ENCODE peak calls at places on chromosomes 12 and 14, in five cellular contexts. A is left ventricle myocardium inferior; J is Panc1; E is CD8-positive, alpha-beta T cell; S is tibial nerve. I is an unnamed sample.

GRCh38 chr12:121801601-121802484 is 2.0 kb upstream of the SETD1B start:
- DNase-seq in A (no peak), E (peak; percentile 33), J (no peak), S (peak; percentile 18), I (no peak)

GRCh38 chr14:32372154-32372553 is 43.1 kb downstream of the AKAP6 start:
- DNase-seq in E (no peak), S (no peak), J (no peak), A (no peak), I (no peak)

GRCh38 chr14:30691751-30692398 is 69.8 kb downstream of the SCFD1 start:
- DNase-seq in S (no peak), A (no peak), E (no peak), J (no peak), I (no peak)

GRCh38 chr12:94098466-94098865 is 49.9 kb upstream of the PLXNC1 start:
- DNase-seq in E (no peak), J (no peak), A (no peak), S (no peak), I (no peak)

GRCh38 chr12:22858849-22859569 is 234.0 kb downstream of the ETNK1 start:
- DNase-seq in E (no peak), S (no peak), J (no peak), A (no peak), I (no peak)

GRCh38 chr14:24436355-24437019 is 6.1 kb downstream of the SDR39U1 start:
- DNase-seq in S (peak; percentile 44), J (no peak), E (no peak), A (no peak), I (no peak)

GRCh38 chr12:42130670-42131402 is 13.8 kb downstream of the GXYLT1 start:
- DNase-seq in J (no peak), S (no peak), A (no peak), E (no peak), I (peak; percentile 70)

GRCh38 chr14:24605435-24606190 is 3.9 kb downstream of the GZMH start:
- DNase-seq in J (peak; percentile 20), A (no peak), E (peak; percentile 42), S (peak; percentile 14), I (no peak)

GRCh38 chr14:45968037-45968436 is 683.5 kb downstream of the RPL10L start:
- DNase-seq in S (no peak), J (no peak), A (no peak), E (no peak), I (no peak)

GRCh38 chr12:64682572-64683277 is 72.4 kb downstream of the RASSF3 start:
- DNase-seq in J (no peak), S (no peak), E (no peak), A (peak; percentile 50), I (peak; percentile 82)

GRCh38 chr12:59736786-59737185 is 141.0 kb downstream of the SLC16A7 start:
- DNase-seq in J (no peak), E (no peak), S (no peak), A (no peak), I (no peak)

GRCh38 chr12:53561590-53561953 is 54.3 kb upstream of the NPFF start:
- DNase-seq in J (peak; percentile 85), A (no peak), E (no peak), S (no peak), I (no peak)

GRCh38 chr12:85642810-85643209 is 193.4 kb downstream of the RASSF9 start:
- DNase-seq in A (no peak), J (no peak), S (no peak), E (no peak), I (no peak)

GRCh38 chr14:51386983-51387730 is 147.1 kb downstream of the TMX1 start:
- DNase-seq in A (no peak), S (no peak), J (no peak), E (no peak), I (no peak)

GRCh38 chr12:3261782-3262359 is 184.7 kb downstream of the TSPAN9 start:
- DNase-seq in A (no peak), E (no peak), S (peak; percentile 48), J (no peak), I (no peak)

GRCh38 chr14:67285876-67286452 is 44.7 kb downstream of the PALS1 start:
- DNase-seq in A (no peak), J (no peak), E (no peak), S (no peak), I (no peak)

GRCh38 chr14:39322807-39323206 is 89.1 kb downstream of the MIA2 start:
- DNase-seq in J (no peak), A (no peak), E (no peak), S (no peak), I (no peak)

GRCh38 chr14:23579739-23580138 is 1.1 kb upstream of the JPH4 start:
- DNase-seq in S (no peak), J (no peak), E (no peak), A (no peak), I (no peak)

GRCh38 chr12:89551747-89552146 is 25.9 kb upstream of the POC1B start:
- DNase-seq in A (no peak), J (no peak), E (no peak), S (no peak), I (no peak)

GRCh38 chr14:79278286-79278797 is 933.0 kb downstream of the DIO2 start:
- DNase-seq in S (no peak), A (no peak), J (no peak), E (no peak), I (no peak)

GRCh38 chr12:56255671-56256070 is 2.5 kb downstream of the ANKRD52 start:
- DNase-seq in A (no peak), E (no peak), J (no peak), S (no peak), I (no peak)

GRCh38 chr12:9872743-9873142 is 3.6 kb upstream of the CLEC2B start:
- DNase-seq in S (no peak), J (no peak), A (no peak), E (no peak), I (no peak)

GRCh38 chr12:48185181-48185919 is 1.9 kb downstream of the CCDC184 start:
- DNase-seq in J (no peak), A (no peak), E (no peak), S (no peak), I (no peak)

GRCh38 chr12:27696864-27697564 is 767 bp downstream of the REP15 start:
- DNase-seq in A (no peak), E (no peak), S (no peak), J (no peak), I (no peak)

GRCh38 chr12:95859344-95859816 is 628 bp downstream of the SNRPF start:
- DNase-seq in E (no peak), A (no peak), S (no peak), J (no peak), I (no peak)

GRCh38 chr12:95858451-95859343 is at the start of gene SNRPF:
- DNase-seq in J (peak; percentile 93), E (peak; percentile 88), A (peak; percentile 92), S (peak; percentile 98), I (peak; percentile 99)

GRCh38 chr12:95859947-95860850 is 1.4 kb downstream of the SNRPF start:
- DNase-seq in A (no peak), J (no peak), S (no peak), E (no peak), I (no peak)

GRCh38 chr12:95857151-95857550 is 1.6 kb upstream of the SNRPF start:
- DNase-seq in J (no peak), E (no peak), S (no peak), A (no peak), I (no peak)

GRCh38 chr12:95857799-95858198 is 953 bp upstream of the SNRPF start:
- DNase-seq in J (no peak), E (no peak), S (no peak), A (no peak), I (no peak)
- TF ChIP-seq CTCF in J (no peak), E (no peak), S (no peak), A (no peak), I (no peak)

GRCh38 chr12:132065203-132065602 is 78.9 kb downstream of the DDX51 start:
- DNase-seq in E (no peak), S (no peak), A (no peak), J (no peak), I (no peak)
- H3K4me1 ChIP-seq in E (peaks cover 19% of the 10 kb centered on the region), S (no peaks in the 10 kb centered on the region), A (no peaks in the 10 kb centered on the region), J (no peaks in the 10 kb centered on the region), I (no peaks in the 10 kb centered on the region)

GRCh38 chr14:69991422-69991821 is 112.2 kb downstream of the SMOC1 start:
- DNase-seq in A (no peak), E (no peak), J (no peak), S (no peak), I (no peak)
- H3K27me3 ChIP-seq in A (peaks cover 75% of the 10 kb centered on the region), E (no peaks in the 10 kb centered on the region), J (peaks cover 6% of the 10 kb centered on the region), S (no peaks in the 10 kb centered on the region), I (no peaks in the 10 kb centered on the region)

DNA sequence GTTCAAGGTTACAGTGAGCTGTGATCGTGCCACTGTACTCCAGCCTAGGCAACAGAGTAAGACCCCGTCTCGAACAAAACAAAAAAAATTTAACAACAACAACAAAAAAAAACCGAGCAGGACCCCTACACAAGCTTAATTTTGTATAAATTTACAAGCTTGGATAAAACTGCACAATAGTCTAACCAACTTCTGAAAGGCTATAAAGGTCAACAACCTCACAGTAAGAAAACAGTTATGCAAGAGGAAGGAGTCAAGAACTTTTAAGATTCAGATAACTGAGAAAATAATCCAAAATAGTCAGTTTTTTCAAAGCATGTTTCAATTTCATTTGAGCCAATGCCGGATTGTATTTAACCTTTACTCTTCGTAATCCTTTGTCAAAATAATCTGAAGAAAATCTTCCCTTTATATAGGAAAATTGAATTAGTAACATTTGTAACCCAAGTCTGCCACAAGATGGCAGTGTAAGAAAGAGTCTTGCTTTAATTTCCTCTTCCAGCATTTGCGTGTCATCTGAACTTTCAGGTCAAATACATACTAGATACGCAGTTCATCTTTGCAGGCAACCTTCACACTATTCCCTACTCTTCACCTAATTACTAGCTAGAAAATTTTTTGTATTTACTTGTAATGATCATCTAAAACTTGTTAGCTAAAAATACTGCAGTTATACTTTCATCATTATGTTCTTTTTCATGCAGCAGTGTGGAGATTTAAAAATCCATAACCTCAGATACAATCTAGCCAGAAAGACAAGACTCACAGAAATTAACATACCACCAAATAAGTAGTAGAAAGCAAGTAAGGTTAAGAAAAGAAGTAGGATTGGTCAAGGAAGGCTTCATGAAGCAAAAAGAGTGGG is 5.8 kb downstream of the CCNB1IP1 start:
- DNase-seq in E (no peak), A (no peak), S (peak; percentile 56), J (peak; percentile 32), I (no peak)
- TF ChIP-seq CTCF in E (peak; percentile 98), A (peak; percentile 84), S (peak; percentile 80), J (peak; percentile 65), I (peak; percentile 75)

DNA sequence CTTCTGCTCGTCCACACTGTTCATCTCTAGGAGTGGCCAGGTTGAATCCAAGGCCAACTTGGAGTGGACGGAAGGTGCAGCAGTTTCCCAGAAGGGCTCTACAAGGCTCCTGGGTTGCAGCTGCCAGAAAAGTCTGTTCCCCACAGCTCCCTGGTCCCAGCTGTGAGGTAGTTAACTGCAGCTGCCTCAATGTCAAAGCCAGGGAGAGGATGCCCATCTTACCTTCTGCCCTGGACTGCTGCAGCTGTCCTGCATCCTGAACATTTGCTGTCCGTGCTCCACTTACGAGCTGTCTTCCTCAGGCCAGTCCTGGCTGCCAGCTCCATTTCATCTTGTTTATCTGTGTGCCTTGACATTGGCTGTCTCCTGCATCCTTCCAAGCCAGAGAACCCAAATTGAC is 227.3 kb downstream of the SLC41A2 start:
- DNase-seq in E (no peak), A (no peak), J (no peak), S (no peak), I (no peak)
- H3K4me1 ChIP-seq in E (peaks cover 6% of the 10 kb centered on the region), A (peaks cover 6% of the 10 kb centered on the region), J (peaks cover 3% of the 10 kb centered on the region), S (peaks cover 4% of the 10 kb centered on the region), I (no peaks in the 10 kb centered on the region)

GRCh38 chr14:21734457-21735074 is 60.9 kb upstream of the OR4E1 start:
- DNase-seq in A (no peak), E (no peak), J (peak; percentile 39), S (peak; percentile 10), I (no peak)
- H3K27me3 ChIP-seq in A (peaks cover 48% of the 10 kb centered on the region), E (no peaks in the 10 kb centered on the region), J (peaks cover 8% of the 10 kb centered on the region), S (no peaks in the 10 kb centered on the region), I (no peaks in the 10 kb centered on the region)